ENCODE peak calls at places on chromosome 6, in four cellular contexts. A is Caco-2; K is astrocyte of the spinal cord; B is naive thymus-derived CD4-positive, alpha-beta T cell. E is an unnamed sample.

GRCh38 chr6:1388927-1389790 is at the start of gene FOXF2:
- DNase-seq in A (peak; percentile 53), K (no peak), B (no peak), E (no peak)

GRCh38 chr6:22658183-22658582 is 88.8 kb downstream of the HDGFL1 start:
- DNase-seq in K (no peak), B (no peak), A (no peak), E (no peak)

GRCh38 chr6:140915001-140915950 is 1217.4 kb upstream of the GJE1 start:
- DNase-seq in K (no peak), A (no peak), B (no peak), E (no peak)

GRCh38 chr6:41159415-41160082 is 3.4 kb downstream of the TREM2 start:
- DNase-seq in B (no peak), K (no peak), A (no peak), E (peak; percentile 22)

GRCh38 chr6:50257322-50257721 is 207.6 kb upstream of the DEFB112 start:
- DNase-seq in A (no peak), B (no peak), K (no peak), E (no peak)

GRCh38 chr6:107114872-107115694 is at the start of gene BEND3:
- DNase-seq in A (peak; percentile 64), B (peak; percentile 38), K (no peak), E (no peak)

GRCh38 chr6:142507065-142507464 is 205.3 kb downstream of the ADGRG6 start:
- DNase-seq in A (no peak), B (no peak), K (no peak), E (no peak)

GRCh38 chr6:41442800-41443501 is 103.2 kb upstream of the FOXP4 start:
- DNase-seq in K (peak; percentile 70), B (no peak), A (no peak), E (peak; percentile 48)

GRCh38 chr6:105755885-105756284 is 330.3 kb upstream of the PRDM1 start:
- DNase-seq in K (no peak), A (no peak), B (no peak), E (no peak)

GRCh38 chr6:44921787-44922186 is 406.3 kb upstream of the RUNX2 start:
- DNase-seq in A (no peak), B (no peak), K (no peak), E (no peak)

GRCh38 chr6:163226836-163227485 is 187.6 kb upstream of the QKI start:
- DNase-seq in B (no peak), K (peak; percentile 84), A (no peak), E (no peak)

GRCh38 chr6:26743157-26743821 is 83.7 kb upstream of the ZNF322 start:
- DNase-seq in A (no peak), B (no peak), K (peak; percentile 40), E (peak; percentile 47)

GRCh38 chr6:82017316-82017715 is 230.2 kb downstream of the IBTK start:
- DNase-seq in K (peak; percentile 82), A (peak; percentile 52), B (no peak), E (peak; percentile 92)

GRCh38 chr6:136446579-136447182 is 103.5 kb downstream of the MAP7 start:
- DNase-seq in A (no peak), K (no peak), B (no peak), E (peak; percentile 29)

GRCh38 chr6:147283460-147283859 is 79.2 kb downstream of the STXBP5 start:
- DNase-seq in A (peak; percentile 4), B (no peak), K (peak; percentile 38), E (no peak)

DNA sequence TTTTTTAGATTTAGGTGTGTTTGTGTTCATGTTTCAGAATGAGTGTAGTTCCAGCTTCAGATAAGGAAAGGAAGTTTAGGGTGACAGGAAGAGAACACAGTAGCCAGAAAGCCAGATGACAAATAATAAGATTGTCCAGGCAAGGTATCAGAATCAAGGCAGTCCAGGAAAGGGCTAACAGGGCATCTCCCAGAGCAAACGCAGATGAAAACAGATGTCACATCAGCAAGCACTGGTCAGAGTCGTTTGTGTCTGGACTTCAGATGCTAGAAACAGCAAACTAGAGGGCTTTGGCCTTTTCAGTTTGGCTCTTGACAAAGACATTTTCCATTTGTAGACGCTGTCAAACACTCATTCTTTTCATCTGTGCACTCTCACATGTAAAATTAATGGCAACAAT is 65.5 kb downstream of the VIP start:
- DNase-seq in B (no peak), A (no peak), K (no peak), E (no peak)
- H3K4me3 ChIP-seq in B (no peak overlapping the region), A (no peak overlapping the region), K (no peak overlapping the region), E (no peak overlapping the region)

GRCh38 chr6:33787336-33787953 is 1.5 kb downstream of the LEMD2 start:
- DNase-seq in B (no peak), A (peak; percentile 31), K (peak; percentile 33), E (peak; percentile 35)

GRCh38 chr6:33787954-33788693 is 806 bp downstream of the LEMD2 start:
- DNase-seq in K (peak; percentile 74), A (peak; percentile 42), B (peak; percentile 56), E (peak; percentile 84)

GRCh38 chr6:33785766-33786165 is 3.2 kb downstream of the LEMD2 start:
- DNase-seq in A (no peak), B (no peak), K (peak; percentile 63), E (peak; percentile 30)

GRCh38 chr6:33784787-33785186 is 4.1 kb downstream of the LEMD2 start:
- DNase-seq in K (no peak), A (no peak), B (no peak), E (no peak)

GRCh38 chr6:33786736-33787135 is 2.2 kb downstream of the LEMD2 start:
- DNase-seq in B (no peak), A (no peak), K (no peak), E (no peak)
- H3K4me3 ChIP-seq in B (peak overlapping the region; percentile 80), A (no peak overlapping the region), K (no peak overlapping the region), E (peak overlapping the region; percentile 66)

GRCh38 chr6:128259735-128260685 is 260.4 kb downstream of the PTPRK start:
- DNase-seq in K (no peak), A (no peak), B (peak; percentile 36), E (no peak)
- H3K4me3 ChIP-seq in K (no peak overlapping the region), A (no peak overlapping the region), B (peak overlapping the region; percentile 30), E (no peak overlapping the region)

GRCh38 chr6:168373389-168373788 is 53.8 kb upstream of the DACT2 start:
- DNase-seq in K (no peak), B (no peak), A (no peak), E (no peak)

GRCh38 chr6:168372871-168373270 is 53.3 kb upstream of the DACT2 start:
- DNase-seq in K (no peak), B (no peak), A (peak; percentile 62), E (no peak)

GRCh38 chr6:168371989-168372711 is 52.6 kb upstream of the DACT2 start:
- DNase-seq in B (no peak), K (no peak), A (no peak), E (no peak)

GRCh38 chr6:168374541-168375071 is 55.0 kb upstream of the DACT2 start:
- DNase-seq in A (no peak), B (no peak), K (no peak), E (no peak)

DNA sequence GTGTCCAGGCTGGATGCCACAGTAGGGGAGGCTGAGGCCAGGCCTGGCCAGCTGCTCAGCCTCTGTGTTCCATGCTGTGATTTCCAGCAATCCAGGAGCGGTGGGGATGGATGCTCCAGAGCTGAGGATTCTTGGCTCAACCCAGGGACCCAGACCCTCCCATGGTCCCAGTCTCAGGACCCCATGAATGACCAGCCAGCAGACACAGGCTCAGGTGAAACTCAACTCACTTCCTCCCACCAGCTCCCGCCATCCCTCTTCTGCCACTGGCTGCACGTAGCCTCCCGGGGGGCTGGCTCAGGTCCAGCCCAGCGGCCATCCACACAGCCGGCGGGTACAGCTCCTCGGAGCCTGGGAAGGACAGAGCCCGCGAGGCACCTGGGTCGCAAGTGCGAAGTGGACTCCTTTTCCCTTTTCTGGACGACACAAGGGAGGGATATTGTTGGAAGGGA is 54.5 kb upstream of the DACT2 start:
- DNase-seq in K (no peak), A (no peak), B (no peak), E (no peak)
- H3K4me3 ChIP-seq in K (no peak overlapping the region), A (no peak overlapping the region), B (no peak overlapping the region), E (no peak overlapping the region)

GRCh38 chr6:29976253-29976587 is 33.9 kb downstream of the HLA-A start:
- DNase-seq in K (no peak), A (no peak), B (no peak), E (no peak)

GRCh38 chr6:29974901-29975560 is 32.7 kb downstream of the HLA-A start:
- DNase-seq in K (no peak), B (no peak), A (no peak), E (no peak)

GRCh38 chr6:29975561-29975907 is 33.2 kb downstream of the HLA-A start:
- DNase-seq in K (no peak), A (no peak), B (no peak), E (no peak)

GRCh38 chr6:29977425-29977727 is 35.0 kb downstream of the HLA-A start:
- DNase-seq in K (no peak), B (no peak), A (no peak), E (no peak)

GRCh38 chr6:29976588-29977424 is 34.5 kb downstream of the HLA-A start:
- DNase-seq in K (peak; percentile 59), A (peak; percentile 79), B (peak; percentile 43), E (peak; percentile 72)
- H3K4me3 ChIP-seq in K (peak overlapping the region; percentile 39), A (peak overlapping the region; percentile 57), B (peak overlapping the region; percentile 60), E (peak overlapping the region; percentile 57)

GRCh38 chr6:29675561-29675960 is 5.4 kb downstream of the ZFP57 start:
- DNase-seq in B (no peak), K (no peak), A (no peak), E (no peak)

GRCh38 chr6:29679962-29680361 is 990 bp downstream of the ZFP57 start:
- DNase-seq in K (no peak), A (no peak), B (no peak), E (no peak)

GRCh38 chr6:29676981-29677601 is 3.9 kb downstream of the ZFP57 start:
- DNase-seq in A (no peak), B (no peak), K (peak; percentile 2), E (peak; percentile 71)

GRCh38 chr6:29680416-29680815 is 536 bp downstream of the ZFP57 start:
- DNase-seq in A (no peak), K (no peak), B (peak; percentile 7), E (no peak)

DNA sequence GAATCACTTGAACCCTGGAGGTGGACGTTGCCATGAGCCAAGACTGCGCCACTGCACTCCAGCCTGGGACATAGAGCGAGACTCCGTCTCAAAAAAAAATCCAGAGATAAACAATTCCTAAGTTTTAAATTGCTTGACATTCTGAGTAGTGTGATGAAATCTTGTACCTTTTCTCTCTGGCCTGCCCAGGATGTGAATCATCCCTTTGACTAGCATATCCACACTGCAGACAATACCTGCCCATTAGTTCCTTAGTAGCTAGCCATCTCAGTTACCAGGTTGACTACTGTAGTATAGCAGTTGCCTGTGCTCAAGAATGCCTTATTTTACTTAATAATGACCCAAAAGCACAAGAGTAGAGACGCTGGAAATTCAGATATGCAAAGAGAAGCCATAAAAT is 2.8 kb downstream of the ZFP57 start:
- DNase-seq in K (no peak), A (no peak), B (no peak), E (peak; percentile 32)
- H3K4me3 ChIP-seq in K (no peak overlapping the region), A (no peak overlapping the region), B (no peak overlapping the region), E (no peak overlapping the region)

E was measured in fibroblast of pulmonary artery.